ENCODE peak calls at places on chromosome 16, in four cellular contexts. Q is transverse colon, P is brain microvascular endothelial cell, M is cardiac muscle cell. C is an unnamed sample.

GRCh38 chr16:89843409-89844350 is 15.4 kb downstream of the SPIRE2 start:
- DNase-seq in Q (no peak), M (no peak), P (no peak), C (peak; percentile 16)

GRCh38 chr16:51818342-51818944 is 667.4 kb upstream of the SALL1 start:
- DNase-seq in P (peak; percentile 82), M (peak; percentile 65), Q (peak; percentile 15), C (peak; percentile 48)

GRCh38 chr16:456891-457483 is 31.5 kb downstream of the RAB11FIP3 start:
- DNase-seq in M (peak; percentile 39), Q (no peak), P (peak; percentile 10), C (peak; percentile 32)

GRCh38 chr16:85416267-85417109 is 196.6 kb upstream of the GSE1 start:
- DNase-seq in P (no peak), M (peak; percentile 47), Q (peak; percentile 86), C (peak; percentile 42)

GRCh38 chr16:86628614-86629013 is 50.3 kb downstream of the FOXL1 start:
- DNase-seq in P (peak; percentile 21), Q (no peak), M (no peak), C (no peak)

GRCh38 chr16:82857693-82858337 is 231.0 kb downstream of the CDH13 start:
- DNase-seq in P (no peak), Q (no peak), M (no peak), C (no peak)

GRCh38 chr16:74297296-74297665 is 667 bp downstream of the PSMD7 start:
- DNase-seq in P (peak; percentile 39), Q (peak; percentile 18), M (peak; percentile 11), C (no peak)

GRCh38 chr16:12896562-12896961 is 4.8 kb upstream of the SHISA9 start:
- DNase-seq in Q (no peak), P (no peak), M (peak; percentile 67), C (peak; percentile 10)

GRCh38 chr16:49278944-49279725 is 2.5 kb downstream of the CBLN1 start:
- DNase-seq in M (no peak), P (no peak), Q (no peak), C (no peak)

GRCh38 chr16:1188781-1189189 is 35.9 kb downstream of the CACNA1H start:
- DNase-seq in Q (peak; percentile 44), M (peak; percentile 87), P (no peak), C (no peak)

GRCh38 chr16:20369452-20370054 is 17.0 kb upstream of the UMOD start:
- DNase-seq in M (no peak), P (no peak), Q (no peak), C (no peak)

GRCh38 chr16:23061669-23062068 is 87.6 kb downstream of the USP31 start:
- DNase-seq in P (no peak), Q (no peak), M (no peak), C (no peak)

GRCh38 chr16:4365014-4365406 is 6.6 kb upstream of the VASN start:
- DNase-seq in M (no peak), P (no peak), Q (no peak), C (no peak)

GRCh38 chr16:3304370-3304769 is 860 bp downstream of the TIGD7 start:
- DNase-seq in Q (no peak), M (no peak), P (no peak), C (no peak)
- H3K4me3 ChIP-seq in Q (no peak overlapping the region), M (peak overlapping the region; percentile 47), P (peak overlapping the region; percentile 66), C (peak overlapping the region; percentile 70)

DNA sequence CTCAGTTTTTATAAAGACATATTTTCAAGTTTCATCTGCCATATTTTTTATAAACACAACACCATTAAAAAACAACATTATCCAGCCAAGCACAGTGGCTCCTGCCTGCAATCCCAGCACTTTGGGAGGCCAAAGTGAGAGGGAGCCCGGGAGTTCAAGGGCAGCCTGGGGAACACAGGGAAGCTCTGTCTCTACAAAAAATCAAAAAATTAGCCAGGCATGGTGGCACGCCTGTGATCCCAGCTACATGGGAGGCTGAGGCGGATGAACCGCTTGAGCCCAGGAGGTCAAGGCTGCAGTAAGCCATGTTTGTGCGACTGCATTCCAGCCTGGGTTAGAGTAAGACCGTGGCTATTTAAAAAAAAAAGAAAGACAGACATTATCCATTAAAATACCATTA is 17.2 kb upstream of the NTAN1 start:
- DNase-seq in Q (no peak), P (no peak), M (no peak), C (no peak)
- H3K36me3 ChIP-seq in Q (peaks cover 47% of the 10 kb centered on the region), P (peaks cover 47% of the 10 kb centered on the region), M (peaks cover 38% of the 10 kb centered on the region), C (peaks cover 10% of the 10 kb centered on the region)

DNA sequence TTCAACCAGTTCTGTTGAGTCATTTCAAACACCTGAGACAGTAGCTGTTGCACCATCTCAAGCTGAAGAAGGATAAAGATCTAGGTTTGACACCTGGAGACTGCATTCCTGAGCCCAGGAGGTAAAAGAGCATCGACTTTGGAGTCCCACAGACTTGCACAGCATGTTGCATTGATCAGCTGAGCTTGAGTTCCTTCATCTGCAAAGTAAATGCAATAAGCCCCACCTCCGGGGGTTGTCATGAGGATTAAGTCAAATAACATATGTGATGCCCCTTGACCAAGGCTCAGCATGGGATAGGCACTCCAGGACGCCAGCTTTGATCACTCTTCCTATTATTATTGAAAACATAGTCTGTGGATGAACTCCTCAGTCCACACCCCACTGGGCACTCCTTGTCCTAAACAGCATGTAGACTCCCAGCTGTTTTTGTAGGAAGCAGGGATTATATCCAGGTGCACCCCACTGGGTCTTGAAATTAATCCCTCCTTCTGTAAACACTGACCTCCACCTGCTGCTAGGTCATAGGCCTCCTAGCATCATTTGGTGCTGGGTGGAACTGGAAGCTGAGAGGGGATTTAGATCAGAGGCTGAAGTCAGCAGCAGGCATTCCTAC is 258.9 kb downstream of the HS3ST4 start:
- DNase-seq in P (no peak), Q (no peak), M (no peak), C (no peak)
- H3K4me3 ChIP-seq in P (no peak overlapping the region), Q (no peak overlapping the region), M (no peak overlapping the region), C (no peak overlapping the region)

GRCh38 chr16:58614860-58615259 is 14.8 kb downstream of the CNOT1 start:
- DNase-seq in Q (no peak), P (no peak), M (no peak), C (no peak)

GRCh38 chr16:58615280-58615679 is 14.3 kb downstream of the CNOT1 start:
- DNase-seq in M (no peak), Q (no peak), P (peak; percentile 28), C (no peak)

GRCh38 chr16:58620396-58620795 is 9.2 kb downstream of the CNOT1 start:
- DNase-seq in Q (no peak), M (no peak), P (no peak), C (no peak)
- H3K36me3 ChIP-seq in Q (peaks cover 50% of the 10 kb centered on the region), M (peaks cover 25% of the 10 kb centered on the region), P (peaks cover 47% of the 10 kb centered on the region), C (peaks cover 6% of the 10 kb centered on the region)

GRCh38 chr16:50400967-50401348 is 32.2 kb upstream of the BRD7 start:
- DNase-seq in Q (no peak), M (no peak), P (no peak), C (no peak)

GRCh38 chr16:50399411-50399810 is 30.6 kb upstream of the BRD7 start:
- DNase-seq in Q (no peak), P (no peak), M (no peak), C (no peak)

GRCh38 chr16:50402298-50402895 is 33.6 kb upstream of the BRD7 start:
- DNase-seq in P (no peak), M (no peak), Q (no peak), C (no peak)

GRCh38 chr16:50401355-50401754 is 32.6 kb upstream of the BRD7 start:
- DNase-seq in M (no peak), P (no peak), Q (no peak), C (no peak)

GRCh38 chr16:50400312-50400966 is 31.7 kb upstream of the BRD7 start:
- DNase-seq in Q (no peak), P (no peak), M (no peak), C (no peak)
- H3K4me3 ChIP-seq in Q (no peak overlapping the region), P (no peak overlapping the region), M (no peak overlapping the region), C (no peak overlapping the region)

DNA sequence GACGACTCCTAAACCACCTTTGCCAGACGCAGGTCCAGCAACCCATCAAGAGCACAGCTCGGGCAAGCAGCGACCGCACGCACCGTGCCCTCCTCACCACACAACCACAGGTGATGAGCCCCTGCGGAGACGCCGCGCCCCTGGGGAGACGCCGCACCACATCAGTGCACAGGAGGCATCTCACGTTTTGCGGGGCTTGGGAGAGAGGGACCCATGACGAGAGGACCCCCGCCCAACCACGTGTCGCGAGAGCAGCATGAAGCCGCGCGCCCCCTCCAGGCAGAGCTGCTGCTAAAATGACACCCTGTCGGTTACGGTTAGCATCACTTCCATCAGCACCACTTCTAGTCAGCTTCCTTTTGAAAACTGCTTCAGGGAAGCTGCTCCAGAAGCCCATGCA is 45.4 kb downstream of the KLHDC4 start:
- DNase-seq in M (no peak), Q (no peak), P (no peak), C (no peak)
- H3K36me3 ChIP-seq in M (no peaks in the 10 kb centered on the region), Q (no peaks in the 10 kb centered on the region), P (peaks cover 7% of the 10 kb centered on the region), C (peaks cover 5% of the 10 kb centered on the region)